ENCODE peak calls at places on chromosomes 7 and 10, in six cellular contexts. X is Caco-2, Q is Calu3, I is nephron progenitor cell, E is heart left ventricle, W is BJ. V is an unnamed sample.

GRCh38 chr7:41942468-41943097 is 239.7 kb upstream of the INHBA start:
- DNase-seq in I (peak), E (no peak), W (no peak), X (peak), Q (no peak), V (no peak)

GRCh38 chr7:74527842-74528241 is 74.1 kb downstream of the GTF2IRD1 start:
- DNase-seq in X (no peak), E (no peak), W (no peak), Q (no peak), I (no peak), V (no peak)

GRCh38 chr10:85635650-85636049 is 730.9 kb downstream of the GRID1 start:
- DNase-seq in W (no peak), Q (no peak), E (no peak), I (no peak), X (no peak), V (no peak)

GRCh38 chr10:69043931-69044531 is 43.9 kb upstream of the SRGN start:
- DNase-seq in X (no peak), I (no peak), Q (no peak), W (no peak), E (no peak), V (no peak)

GRCh38 chr10:43403911-43404674 is 4.9 kb downstream of the HNRNPF start:
- DNase-seq in W (no peak), X (no peak), E (no peak), Q (peak), I (no peak), V (no peak)

GRCh38 chr10:12902135-12902572 is 99.4 kb downstream of the CCDC3 start:
- DNase-seq in W (no peak), X (peak), Q (peak), I (peak), E (no peak), V (peak)

GRCh38 chr10:86370006-86370585 is 3.5 kb upstream of the GRID1 start:
- DNase-seq in I (no peak), Q (no peak), X (no peak), E (no peak), W (no peak), V (no peak)

GRCh38 chr10:44293842-44294241 is 91.1 kb downstream of the CXCL12 start:
- DNase-seq in X (no peak), E (peak), I (no peak), Q (no peak), W (peak), V (no peak)

GRCh38 chr7:90655566-90655965 is 59.4 kb downstream of the CDK14 start:
- DNase-seq in I (no peak), Q (no peak), E (no peak), X (no peak), W (peak), V (no peak)

GRCh38 chr7:114934074-114934473 is 12.2 kb downstream of the MDFIC start:
- DNase-seq in X (no peak), Q (no peak), I (no peak), E (no peak), W (no peak), V (no peak)
- TF ChIP-seq CTCF in X (no peak), Q (no peak), I (no peak), E (no peak), W (no peak), V (no peak)

DNA sequence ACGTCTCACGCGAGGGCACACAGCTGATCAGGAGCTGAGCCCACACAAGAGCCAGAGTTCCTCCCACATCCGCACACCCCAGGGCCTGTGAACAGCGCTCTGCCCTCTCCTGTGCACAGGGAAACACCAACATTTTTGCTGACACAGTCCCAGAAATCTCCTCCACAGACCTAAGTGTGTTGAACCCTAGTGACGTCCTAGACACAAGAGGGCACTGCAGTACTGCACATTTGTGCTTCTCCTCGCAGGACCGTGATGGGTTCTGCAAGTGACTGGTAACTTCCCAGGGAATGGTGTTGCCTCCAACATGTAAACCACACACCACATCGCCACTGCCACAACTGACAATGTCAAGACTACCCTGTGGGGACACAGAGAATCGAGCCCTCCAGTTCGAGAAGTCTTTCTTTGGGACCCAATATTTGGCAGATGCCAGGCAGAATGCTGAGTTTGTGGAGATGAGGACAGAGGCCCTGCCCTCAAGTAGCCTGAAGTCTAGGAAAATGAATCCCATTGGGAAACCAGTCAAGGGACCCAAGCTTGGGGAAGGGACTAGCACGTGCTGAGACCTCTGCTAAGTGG is 170.3 kb downstream of the PAXIP1 start:
- DNase-seq in W (no peak), E (no peak), Q (no peak), I (peak), X (peak), V (no peak)
- TF ChIP-seq CTCF in W (no peak), E (no peak), Q (no peak), I (no peak), X (peak), V (peak)

GRCh38 chr10:132465193-132465888 is 68.3 kb downstream of the PWWP2B start:
- DNase-seq in I (peak), Q (no peak), X (no peak), E (peak), W (no peak), V (no peak)
- TF ChIP-seq CTCF in I (no peak), Q (no peak), X (no peak), E (no peak), W (no peak), V (no peak)

GRCh38 chr7:131103997-131104396 is 223.7 kb upstream of the MKLN1 start:
- DNase-seq in W (peak), E (no peak), Q (no peak), I (no peak), X (no peak), V (no peak)
- TF ChIP-seq CTCF in W (no peak), E (no peak), Q (no peak), I (no peak), X (no peak), V (no peak)

GRCh38 chr7:45391618-45392451 is 182.3 kb upstream of the ADCY1 start:
- DNase-seq in I (no peak), Q (no peak), E (no peak), X (no peak), W (no peak), V (no peak)
- TF ChIP-seq CTCF in I (no peak), Q (no peak), E (no peak), X (no peak), W (no peak), V (no peak)

GRCh38 chr10:14131261-14131960 is 199.3 kb downstream of the FRMD4A start:
- DNase-seq in I (no peak), E (no peak), W (no peak), X (no peak), Q (no peak), V (no peak)

GRCh38 chr10:14129770-14130169 is 201.0 kb downstream of the FRMD4A start:
- DNase-seq in Q (no peak), X (no peak), W (no peak), E (no peak), I (no peak), V (no peak)

GRCh38 chr10:14125564-14125963 is 205.2 kb downstream of the FRMD4A start:
- DNase-seq in W (no peak), E (no peak), X (no peak), Q (no peak), I (no peak), V (no peak)

GRCh38 chr10:14126697-14127440 is 203.9 kb downstream of the FRMD4A start:
- DNase-seq in X (no peak), E (no peak), Q (no peak), I (no peak), W (no peak), V (no peak)

GRCh38 chr10:14128519-14128918 is 202.2 kb downstream of the FRMD4A start:
- DNase-seq in X (no peak), I (no peak), Q (no peak), E (no peak), W (no peak), V (no peak)
- TF ChIP-seq CTCF in X (no peak), I (no peak), Q (no peak), E (no peak), W (no peak), V (no peak)

GRCh38 chr7:10720042-10720441 is 253.6 kb upstream of the PHF14 start:
- DNase-seq in Q (no peak), I (no peak), W (no peak), E (no peak), X (no peak), V (no peak)
- TF ChIP-seq CTCF in Q (no peak), I (no peak), W (no peak), E (no peak), X (peak), V (no peak)

GRCh38 chr10:113293167-113293566 is 259.7 kb upstream of the HABP2 start:
- DNase-seq in Q (no peak), I (no peak), W (no peak), X (no peak), E (no peak), V (no peak)

GRCh38 chr10:113298616-113299015 is 254.2 kb upstream of the HABP2 start:
- DNase-seq in Q (no peak), I (no peak), E (no peak), X (no peak), W (no peak), V (no peak)

GRCh38 chr10:113294868-113295267 is 258.0 kb upstream of the HABP2 start:
- DNase-seq in W (no peak), X (no peak), I (no peak), Q (no peak), E (no peak), V (no peak)

GRCh38 chr10:113300628-113301027 is 252.2 kb upstream of the HABP2 start:
- DNase-seq in Q (no peak), I (no peak), W (no peak), E (no peak), X (no peak), V (no peak)

DNA sequence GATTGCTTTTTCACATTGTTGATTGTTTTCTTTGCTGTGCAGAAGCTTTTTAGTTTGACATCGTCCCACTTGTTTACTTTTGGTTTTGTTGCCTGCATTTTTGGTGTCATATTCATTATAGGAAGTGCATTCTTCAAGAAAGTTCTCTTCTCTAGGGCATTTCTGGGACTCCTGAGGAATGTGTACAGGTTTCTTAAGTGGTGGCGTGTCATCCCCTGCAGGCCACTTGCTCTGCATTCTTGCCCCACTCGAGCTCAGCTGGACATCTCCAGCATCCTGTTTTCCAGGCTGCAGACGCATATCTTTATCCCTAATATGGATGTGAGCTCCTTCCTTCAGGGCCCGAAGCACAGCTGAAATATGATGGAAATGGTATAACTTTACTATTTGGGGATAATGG is 255.6 kb upstream of the HABP2 start:
- DNase-seq in X (peak), I (no peak), Q (peak), E (no peak), W (peak), V (no peak)
- TF ChIP-seq CTCF in X (no peak), I (no peak), Q (no peak), E (no peak), W (peak), V (no peak)

DNA sequence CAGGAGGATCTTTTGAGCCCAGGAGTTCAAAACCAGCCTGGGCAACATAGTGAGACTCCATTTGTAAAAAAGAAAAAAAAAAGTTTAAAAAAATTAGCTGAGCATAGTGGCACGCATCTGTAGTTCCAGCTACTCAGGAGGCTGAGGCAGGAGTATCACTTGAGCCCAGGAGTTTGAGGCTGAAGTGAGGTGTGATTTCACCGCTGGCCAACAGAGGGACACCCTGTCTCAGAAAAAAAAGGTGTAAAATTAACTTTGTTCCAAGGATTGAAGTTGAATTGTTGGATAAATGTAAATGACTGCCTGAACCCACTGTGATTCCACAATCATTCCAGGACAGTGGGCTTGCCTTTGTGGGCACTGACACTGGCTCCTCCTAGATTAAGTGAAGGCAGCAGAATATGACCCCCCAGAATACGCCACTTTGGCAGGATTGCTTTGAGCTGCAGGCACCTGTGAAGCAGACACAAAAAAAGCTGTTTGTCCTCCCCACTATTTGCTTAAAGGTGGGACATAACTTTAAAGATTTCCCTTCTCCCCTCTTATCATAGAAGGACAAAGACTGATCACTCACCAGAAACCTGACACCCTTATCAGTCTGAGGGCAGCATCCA is 57.2 kb upstream of the FOXI2 start:
- DNase-seq in W (no peak), I (no peak), X (peak), Q (no peak), E (no peak), V (no peak)
- TF ChIP-seq CTCF in W (no peak), I (peak), X (peak), Q (peak), E (peak), V (peak)